ENCODE peak calls at places on chromosomes 5 and 9, in ten cellular contexts. U is right atrium auricular region, I is B cell, V is AG09309, S is ovary, X is mucosa of descending colon, Y is endothelial cell, E is Calu3, Z is BE2C, D is uterus. W is an unnamed sample.

GRCh38 chr5:75053286-75054109 is 1.1 kb upstream of the GCNT4 start:
- DNase-seq in U (peak; percentile 61), I (peak; percentile 14), V (peak; percentile 41), S (peak; percentile 68), X (peak; percentile 71), Y (peak; percentile 61), E (peak; percentile 76), Z (peak; percentile 30), D (peak; percentile 44), W (peak; percentile 77)

GRCh38 chr5:147690595-147690994 is 91.9 kb downstream of the JAKMIP2 start:
- DNase-seq in U (no peak), I (no peak), V (no peak), S (no peak), X (no peak), Y (no peak), E (peak; percentile 55), Z (no peak), D (no peak), W (no peak)

GRCh38 chr9:3865373-3865772 is 339.6 kb upstream of the RFX3 start:
- DNase-seq in U (no peak), I (no peak), V (no peak), S (no peak), X (no peak), Y (no peak), E (no peak), Z (no peak), D (no peak), W (no peak)

GRCh38 chr5:11672385-11673085 is 231.7 kb downstream of the CTNND2 start:
- DNase-seq in U (no peak), I (no peak), V (no peak), S (no peak), X (no peak), Y (no peak), E (peak; percentile 64), Z (no peak), D (no peak), W (no peak)

GRCh38 chr5:177426566-177427210 is at the start of gene GRK6:
- DNase-seq in U (no peak), I (peak; percentile 83), V (no peak), S (peak; percentile 74), X (peak; percentile 86), Y (no peak), E (peak; percentile 57), Z (no peak), D (peak; percentile 42), W (no peak)

GRCh38 chr5:73529081-73529480 is 30.8 kb downstream of the BTF3 start:
- DNase-seq in U (no peak), I (no peak), V (no peak), S (no peak), X (no peak), Y (no peak), E (no peak), Z (no peak), D (no peak), W (no peak)

GRCh38 chr5:180315762-180316212 is 23.9 kb upstream of the MAPK9 start:
- DNase-seq in U (no peak), I (peak; percentile 79), V (no peak), S (peak; percentile 57), X (peak; percentile 84), Y (peak; percentile 83), E (peak; percentile 83), Z (peak; percentile 74), D (peak; percentile 51), W (peak; percentile 69)

GRCh38 chr5:40221796-40222195 is 457.9 kb upstream of the PTGER4 start:
- DNase-seq in U (no peak), I (no peak), V (peak; percentile 46), S (no peak), X (no peak), Y (no peak), E (no peak), Z (no peak), D (no peak), W (no peak)

GRCh38 chr9:22622823-22623222 is 176.2 kb downstream of the DMRTA1 start:
- DNase-seq in U (no peak), I (no peak), V (no peak), S (no peak), X (no peak), Y (no peak), E (no peak), Z (no peak), D (no peak), W (no peak)

GRCh38 chr5:145243016-145243415 is 592.1 kb downstream of the PRELID2 start:
- DNase-seq in U (no peak), I (no peak), V (no peak), S (no peak), X (no peak), Y (no peak), E (no peak), Z (no peak), D (no peak), W (no peak)

GRCh38 chr5:132296412-132297001 is 2.3 kb downstream of the SLC22A4 start:
- DNase-seq in U (no peak), I (no peak), V (no peak), S (no peak), X (no peak), Y (no peak), E (no peak), Z (no peak), D (no peak), W (no peak)

GRCh38 chr5:94433393-94434149 is 184.8 kb downstream of the KIAA0825 start:
- DNase-seq in U (peak; percentile 68), I (no peak), V (peak; percentile 80), S (no peak), X (no peak), Y (no peak), E (peak; percentile 25), Z (no peak), D (no peak), W (no peak)

GRCh38 chr9:124122813-124123462 is 111.4 kb downstream of the LHX2 start:
- DNase-seq in U (no peak), I (no peak), V (no peak), S (no peak), X (no peak), Y (no peak), E (peak; percentile 29), Z (no peak), D (no peak), W (no peak)

GRCh38 chr9:98994226-98995058 is 50.7 kb downstream of the COL15A1 start:
- DNase-seq in U (no peak), I (no peak), V (no peak), S (no peak), X (no peak), Y (no peak), E (no peak), Z (no peak), D (no peak), W (no peak)

GRCh38 chr5:139667001-139667729 is 19.0 kb downstream of the CXXC5 start:
- DNase-seq in U (no peak), I (no peak), V (no peak), S (no peak), X (no peak), Y (no peak), E (no peak), Z (no peak), D (no peak), W (no peak)

GRCh38 chr5:8954801-8955200 is 591.1 kb downstream of the SEMA5A start:
- DNase-seq in U (no peak), I (no peak), V (no peak), S (no peak), X (no peak), Y (no peak), E (no peak), Z (no peak), D (no peak), W (no peak)

GRCh38 chr9:100111235-100111634 is 12.2 kb downstream of the INVS start:
- DNase-seq in U (peak; percentile 88), I (no peak), V (peak; percentile 94), S (peak; percentile 77), X (peak; percentile 48), Y (no peak), E (no peak), Z (peak; percentile 29), D (peak; percentile 78), W (no peak)

GRCh38 chr9:22657713-22658112 is 211.1 kb downstream of the DMRTA1 start:
- DNase-seq in U (no peak), I (no peak), V (no peak), S (no peak), X (no peak), Y (no peak), E (no peak), Z (no peak), D (no peak), W (no peak)

GRCh38 chr9:129595903-129596540 is 24.9 kb downstream of the C9orf50 start:
- DNase-seq in U (no peak), I (no peak), V (no peak), S (no peak), X (no peak), Y (no peak), E (no peak), Z (no peak), D (no peak), W (no peak)

GRCh38 chr9:20271723-20272122 is 350.6 kb downstream of the MLLT3 start:
- DNase-seq in U (no peak), I (no peak), V (no peak), S (no peak), X (no peak), Y (no peak), E (no peak), Z (no peak), D (no peak), W (no peak)
- TF ChIP-seq CTCF in U (no peak), I (no peak), V (no peak), S (no peak), X (no peak), Y (peak; percentile 13), E (no peak), Z (no peak), D (no peak), W (peak; percentile 10)

DNA sequence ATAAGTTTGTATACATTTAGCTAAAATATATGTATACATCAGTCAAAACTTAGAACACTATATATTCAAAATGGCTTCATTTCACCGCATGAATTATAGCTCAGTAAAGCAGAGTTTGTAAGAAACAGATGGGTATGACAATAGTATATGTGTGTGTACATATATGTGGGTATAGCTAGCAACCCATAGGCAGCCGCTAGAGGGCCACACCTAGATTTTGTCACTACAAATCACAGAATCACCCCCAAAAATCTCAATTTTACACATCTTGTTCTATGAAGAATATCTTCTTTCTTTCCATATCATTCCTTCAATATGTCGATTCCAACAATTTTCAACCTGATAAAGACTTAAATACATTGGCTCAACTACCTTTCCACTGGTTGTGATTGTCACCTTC is 357.8 kb upstream of the CCNG1 start:
- DNase-seq in U (no peak), I (no peak), V (no peak), S (no peak), X (no peak), Y (peak; percentile 7), E (peak; percentile 5), Z (peak; percentile 10), D (no peak), W (no peak)
- TF ChIP-seq CTCF in U (no peak), I (no peak), V (no peak), S (no peak), X (no peak), Y (peak; percentile 38), E (peak; percentile 21), Z (peak; percentile 48), D (no peak), W (peak; percentile 39)

GRCh38 chr9:133230093-133230492 is 21.0 kb upstream of the OBP2B start:
- DNase-seq in U (no peak), I (no peak), V (no peak), S (no peak), X (no peak), Y (no peak), E (no peak), Z (no peak), D (no peak), W (no peak)
- TF ChIP-seq CTCF in U (no peak), I (no peak), V (no peak), S (no peak), X (no peak), Y (no peak), E (no peak), Z (no peak), D (no peak), W (no peak)

GRCh38 chr5:50447228-50447627 is 6.1 kb upstream of the EMB start:
- DNase-seq in U (no peak), I (no peak), V (no peak), S (no peak), X (no peak), Y (no peak), E (no peak), Z (no peak), D (no peak), W (no peak)
- TF ChIP-seq CTCF in U (no peak), I (no peak), V (no peak), S (no peak), X (no peak), Y (no peak), E (no peak), Z (no peak), D (no peak), W (no peak)